ENCODE peak calls at places on chromosomes 6 and 20, in eight cellular contexts. W is naive thymus-derived CD8-positive, alpha-beta T cell; N is KBM-7; O is germinal center; S is activated CD8-positive, alpha-beta memory T cell treated with anti-CD3 and anti-CD28 coated beads for 4 hours; K is T-helper 9 cell; T is activated CD4-positive, alpha-beta T cell treated with anti-CD3 and anti-CD28 coated beads for 4 hours; E is A549. F is an unnamed sample.

GRCh38 chr6:118562959-118563358 is 14.9 kb downstream of the PLN start:
- DNase-seq in E (no peak), W (no peak), N (no peak), K (no peak), O (no peak), S (no peak), T (no peak), F (peak; percentile 55)

GRCh38 chr6:112130878-112131277 is 43.5 kb downstream of the FAM229B start:
- DNase-seq in E (no peak), T (no peak), K (no peak), S (no peak), N (no peak), O (no peak), W (no peak), F (no peak)

GRCh38 chr6:105211831-105212230 is 32.0 kb upstream of the POPDC3 start:
- DNase-seq in O (no peak), N (no peak), S (no peak), E (no peak), K (no peak), W (no peak), T (no peak), F (no peak)

GRCh38 chr6:149450679-149451360 is 34.0 kb downstream of the ZC3H12D start:
- DNase-seq in O (no peak), E (no peak), W (no peak), S (no peak), T (no peak), K (no peak), N (no peak), F (no peak)

GRCh38 chr6:143677891-143678737 is at the start of gene PHACTR2:
- DNase-seq in T (peak; percentile 59), K (peak; percentile 46), N (peak; percentile 51), S (peak; percentile 19), E (peak; percentile 67), O (peak; percentile 23), W (peak; percentile 22), F (peak; percentile 14)

GRCh38 chr6:156828280-156828703 is 51.1 kb downstream of the ARID1B start:
- DNase-seq in W (no peak), O (no peak), N (no peak), S (no peak), E (peak; percentile 62), T (no peak), K (no peak), F (peak; percentile 69)

GRCh38 chr6:3822747-3823445 is 26.3 kb upstream of the FAM50B start:
- DNase-seq in T (no peak), K (no peak), N (no peak), S (no peak), W (no peak), O (no peak), E (no peak), F (peak; percentile 34)

GRCh38 chr6:123055266-123055665 is 59.2 kb downstream of the CLVS2 start:
- DNase-seq in W (no peak), E (no peak), K (no peak), N (no peak), O (no peak), T (no peak), S (no peak), F (no peak)

GRCh38 chr6:156703719-156704118 is 73.5 kb upstream of the ARID1B start:
- DNase-seq in W (no peak), O (no peak), E (no peak), S (no peak), K (no peak), T (no peak), N (no peak), F (no peak)

GRCh38 chr20:32139947-32140346 is 30.4 kb downstream of the TM9SF4 start:
- DNase-seq in E (no peak), O (no peak), W (no peak), S (no peak), T (no peak), N (no peak), K (no peak), F (peak; percentile 61)

GRCh38 chr6:150069707-150070106 is 786 bp upstream of the ULBP3 start:
- DNase-seq in S (no peak), N (no peak), W (no peak), K (no peak), O (no peak), T (no peak), E (no peak), F (no peak)

GRCh38 chr20:22617160-22617559 is 32.8 kb upstream of the FOXA2 start:
- DNase-seq in O (no peak), K (no peak), E (peak; percentile 84), T (no peak), S (no peak), N (no peak), W (no peak), F (peak; percentile 39)

GRCh38 chr6:167130712-167131684 is 8.1 kb downstream of the CCR6 start:
- DNase-seq in N (no peak), O (no peak), W (no peak), T (no peak), K (no peak), E (no peak), S (no peak), F (peak; percentile 29)

GRCh38 chr6:168603234-168603633 is 162.2 kb downstream of the SMOC2 start:
- DNase-seq in N (no peak), E (no peak), K (no peak), S (no peak), O (no peak), T (no peak), W (no peak), F (no peak)

GRCh38 chr6:158068893-158069799 is 87.5 kb downstream of the SYNJ2 start:
- DNase-seq in W (no peak), N (no peak), K (no peak), E (peak; percentile 55), S (no peak), T (no peak), O (no peak), F (peak; percentile 62)

GRCh38 chr6:126805861-126806260 is 312.6 kb upstream of the RSPO3 start:
- DNase-seq in S (no peak), K (no peak), E (no peak), W (no peak), N (no peak), O (no peak), T (no peak), F (no peak)

GRCh38 chr20:51624157-51624731 is 81.7 kb upstream of the NFATC2 start:
- DNase-seq in K (peak; percentile 59), E (peak; percentile 75), W (peak; percentile 36), O (peak; percentile 81), N (peak; percentile 73), S (peak; percentile 20), T (peak; percentile 58), F (peak; percentile 48)

GRCh38 chr6:45813943-45814342 is 201.7 kb downstream of the CLIC5 start:
- DNase-seq in T (no peak), N (no peak), W (no peak), E (no peak), O (no peak), S (no peak), K (no peak), F (no peak)

GRCh38 chr6:104799134-104799657 is 60.5 kb downstream of the HACE1 start:
- DNase-seq in K (no peak), W (no peak), N (no peak), O (no peak), T (no peak), E (no peak), S (no peak), F (no peak)

GRCh38 chr6:35048631-35049083 is 92.5 kb downstream of the TCP11 start:
- DNase-seq in N (peak; percentile 51), W (peak; percentile 11), T (peak; percentile 14), S (no peak), E (no peak), O (no peak), K (no peak), F (no peak)

GRCh38 chr6:121055572-121056163 is 278.6 kb downstream of the TBC1D32 start:
- DNase-seq in S (no peak), K (no peak), O (peak; percentile 26), T (no peak), W (no peak), N (peak; percentile 64), E (peak; percentile 42), F (peak; percentile 37)

GRCh38 chr6:39189915-39190544 is 39.2 kb downstream of the KCNK5 start:
- DNase-seq in O (peak; percentile 34), N (peak; percentile 37), T (no peak), W (no peak), S (no peak), K (no peak), E (peak; percentile 49), F (no peak)

GRCh38 chr6:17966451-17966850 is 21.0 kb downstream of the KIF13A start:
- DNase-seq in S (no peak), E (no peak), O (no peak), N (no peak), W (no peak), T (no peak), K (no peak), F (no peak)

GRCh38 chr20:35757098-35757705 is 14.6 kb upstream of the PHF20 start:
- DNase-seq in S (no peak), N (no peak), O (no peak), W (no peak), K (no peak), T (no peak), E (no peak), F (no peak)

GRCh38 chr20:40506567-40506966 is 182.5 kb downstream of the MAFB start:
- DNase-seq in E (peak; percentile 60), K (no peak), T (no peak), S (peak; percentile 3), N (peak; percentile 96), W (peak; percentile 13), O (peak; percentile 5), F (peak; percentile 90)

GRCh38 chr6:170271771-170272314 is 19.0 kb downstream of the DLL1 start:
- DNase-seq in O (peak; percentile 75), E (no peak), S (peak; percentile 64), W (peak; percentile 70), T (peak; percentile 74), K (peak; percentile 55), N (peak; percentile 75), F (no peak)

GRCh38 chr20:45470262-45470931 is 844 bp downstream of the WFDC2 start:
- DNase-seq in T (no peak), S (no peak), E (no peak), N (peak; percentile 27), K (no peak), O (no peak), W (no peak), F (no peak)

F was measured in RCC 7860.